ENCODE peak calls at places on chromosomes 2 and 18, in seven cellular contexts. H is upper lobe of right lung; V is body of pancreas; J is CD8-positive, alpha-beta T cell; Y is fibroblast of pulmonary artery; D is A549; C is spleen. R is an unnamed sample.

GRCh38 chr2:222861411-222862067 is 703 bp downstream of the ACSL3 start:
- DNase-seq in H (peak), V (peak), J (peak), Y (peak), D (no peak), C (peak), R (peak)

GRCh38 chr2:133092571-133092970 is 422.6 kb upstream of the LYPD1 start:
- DNase-seq in H (no peak), V (no peak), J (no peak), Y (no peak), D (no peak), C (no peak), R (no peak)

GRCh38 chr2:18473241-18473841 is 87.1 kb downstream of the RDH14 start:
- DNase-seq in H (no peak), V (peak), J (no peak), Y (peak), D (no peak), C (no peak), R (no peak)

GRCh38 chr2:214593723-214594122 is 182.9 kb downstream of the VWC2L start:
- DNase-seq in H (no peak), V (peak), J (no peak), Y (peak), D (no peak), C (no peak), R (no peak)

GRCh38 chr2:158414538-158414937 is 42.0 kb downstream of the CCDC148 start:
- DNase-seq in H (no peak), V (no peak), J (no peak), Y (peak), D (no peak), C (no peak), R (no peak)

GRCh38 chr18:13653746-13654455 is 72.5 kb downstream of the FAM210A start:
- DNase-seq in H (no peak), V (no peak), J (no peak), Y (no peak), D (no peak), C (no peak), R (no peak)

GRCh38 chr2:28453396-28453795 is 42.5 kb upstream of the PLB1 start:
- DNase-seq in H (no peak), V (no peak), J (no peak), Y (no peak), D (no peak), C (no peak), R (no peak)

GRCh38 chr2:135603543-135603942 is 72.3 kb downstream of the R3HDM1 start:
- DNase-seq in H (no peak), V (no peak), J (no peak), Y (no peak), D (no peak), C (no peak), R (no peak)

GRCh38 chr2:235546436-235546835 is 52.6 kb downstream of the AGAP1 start:
- DNase-seq in H (peak), V (no peak), J (no peak), Y (no peak), D (no peak), C (peak), R (no peak)

GRCh38 chr2:44748-45341 is 1.5 kb downstream of the FAM110C start:
- DNase-seq in H (no peak), V (peak), J (no peak), Y (no peak), D (no peak), C (no peak), R (peak)

GRCh38 chr2:157367704-157368103 is 42.1 kb upstream of the ERMN start:
- DNase-seq in H (no peak), V (no peak), J (no peak), Y (no peak), D (no peak), C (no peak), R (no peak)

GRCh38 chr2:149894226-149894625 is 306.7 kb upstream of the MMADHC start:
- DNase-seq in H (no peak), V (no peak), J (no peak), Y (no peak), D (no peak), C (no peak), R (no peak)

GRCh38 chr2:75752828-75753227 is 42.1 kb upstream of the GCFC2 start:
- DNase-seq in H (no peak), V (no peak), J (no peak), Y (no peak), D (no peak), C (no peak), R (no peak)

GRCh38 chr2:226125151-226125550 is 674.5 kb downstream of the IRS1 start:
- DNase-seq in H (no peak), V (no peak), J (no peak), Y (peak), D (no peak), C (no peak), R (no peak)

GRCh38 chr2:156892449-156893335 is 364.8 kb upstream of the GALNT5 start:
- DNase-seq in H (no peak), V (peak), J (no peak), Y (peak), D (peak), C (no peak), R (no peak)

GRCh38 chr2:41344529-41344928 is 703.3 kb upstream of the PKDCC start:
- DNase-seq in H (no peak), V (no peak), J (no peak), Y (no peak), D (no peak), C (no peak), R (no peak)

GRCh38 chr2:161063946-161064306 is 96.3 kb upstream of the TANK start:
- DNase-seq in H (no peak), V (no peak), J (no peak), Y (no peak), D (no peak), C (no peak), R (no peak)

GRCh38 chr2:28956415-28956826 is 24.7 kb upstream of the TOGARAM2 start:
- DNase-seq in H (no peak), V (peak), J (no peak), Y (peak), D (no peak), C (no peak), R (peak)

GRCh38 chr2:19312949-19313348 is 45.5 kb downstream of the OSR1 start:
- DNase-seq in H (no peak), V (peak), J (no peak), Y (peak), D (peak), C (no peak), R (no peak)

GRCh38 chr2:151251012-151251411 is 10.7 kb downstream of the RBM43 start:
- DNase-seq in H (no peak), V (no peak), J (no peak), Y (peak), D (no peak), C (no peak), R (no peak)

GRCh38 chr18:37537868-37538525 is 27.6 kb downstream of the CELF4 start:
- DNase-seq in H (peak), V (peak), J (no peak), Y (peak), D (peak), C (peak), R (peak)

GRCh38 chr2:113230531-113230930 is 48.2 kb downstream of the PAX8 start:
- DNase-seq in H (no peak), V (no peak), J (no peak), Y (no peak), D (no peak), C (no peak), R (no peak)

GRCh38 chr2:124908411-124908810 is 883.3 kb downstream of the CNTNAP5 start:
- DNase-seq in H (no peak), V (no peak), J (no peak), Y (peak), D (no peak), C (no peak), R (no peak)

GRCh38 chr2:176251928-176252327 is 17.3 kb upstream of the MTX2 start:
- DNase-seq in H (no peak), V (no peak), J (no peak), Y (no peak), D (no peak), C (no peak), R (no peak)

GRCh38 chr2:160338891-160339290 is 138.8 kb upstream of the ITGB6 start:
- DNase-seq in H (no peak), V (no peak), J (no peak), Y (peak), D (no peak), C (no peak), R (no peak)

GRCh38 chr2:232385660-232386489 is 7.3 kb downstream of the ALPP start:
- DNase-seq in H (peak), V (no peak), J (no peak), Y (peak), D (no peak), C (no peak), R (no peak)

GRCh38 chr2:185144159-185144919 is 546.0 kb downstream of the ZNF804A start:
- DNase-seq in H (peak), V (no peak), J (no peak), Y (no peak), D (no peak), C (no peak), R (no peak)

GRCh38 chr2:36902385-36903120 is 63.8 kb downstream of the STRN start:
- DNase-seq in H (no peak), V (no peak), J (no peak), Y (no peak), D (no peak), C (no peak), R (no peak)

GRCh38 chr2:83103602-83104001 is 1355.5 kb downstream of the SUCLG1 start:
- DNase-seq in H (no peak), V (no peak), J (no peak), Y (peak), D (no peak), C (no peak), R (no peak)

GRCh38 chr2:60488291-60488690 is 65.2 kb downstream of the BCL11A start:
- DNase-seq in H (no peak), V (no peak), J (no peak), Y (no peak), D (no peak), C (no peak), R (no peak)

GRCh38 chr2:46796843-46797625 is 118.6 kb downstream of the MCFD2 start:
- DNase-seq in H (no peak), V (no peak), J (no peak), Y (no peak), D (no peak), C (no peak), R (no peak)

GRCh38 chr18:45321520-45321919 is 293.8 kb upstream of the SLC14A2 start:
- DNase-seq in H (no peak), V (peak), J (no peak), Y (no peak), D (no peak), C (no peak), R (no peak)

GRCh38 chr2:43931293-43931692 is 64.5 kb downstream of the LRPPRC start:
- DNase-seq in H (no peak), V (no peak), J (no peak), Y (no peak), D (no peak), C (no peak), R (no peak)

GRCh38 chr2:152650768-152651371 is 66.4 kb downstream of the PRPF40A start:
- DNase-seq in H (no peak), V (no peak), J (no peak), Y (no peak), D (no peak), C (no peak), R (no peak)

GRCh38 chr2:151043484-151043883 is 218.2 kb downstream of the RBM43 start:
- DNase-seq in H (no peak), V (no peak), J (no peak), Y (peak), D (no peak), C (no peak), R (no peak)

GRCh38 chr2:70340921-70341765 is 39.3 kb upstream of the FAM136A start:
- DNase-seq in H (no peak), V (peak), J (peak), Y (peak), D (peak), C (no peak), R (peak)

GRCh38 chr18:34707670-34708069 is 2.4 kb upstream of the DTNA start:
- DNase-seq in H (no peak), V (peak), J (no peak), Y (peak), D (peak), C (no peak), R (no peak)

GRCh38 chr2:54524236-54524991 is 68.3 kb downstream of the SPTBN1 start:
- DNase-seq in H (no peak), V (peak), J (no peak), Y (peak), D (no peak), C (no peak), R (no peak)

GRCh38 chr2:64627860-64628841 is 25.6 kb downstream of the SERTAD2 start:
- DNase-seq in H (no peak), V (no peak), J (no peak), Y (no peak), D (no peak), C (no peak), R (no peak)

GRCh38 chr2:64629875-64630274 is 23.8 kb downstream of the SERTAD2 start:
- DNase-seq in H (no peak), V (no peak), J (no peak), Y (no peak), D (no peak), C (no peak), R (no peak)

GRCh38 chr2:64629329-64629781 is 24.4 kb downstream of the SERTAD2 start:
- DNase-seq in H (no peak), V (no peak), J (no peak), Y (no peak), D (no peak), C (no peak), R (no peak)

GRCh38 chr2:64632855-64633819 is 20.6 kb downstream of the SERTAD2 start:
- DNase-seq in H (no peak), V (no peak), J (no peak), Y (peak), D (no peak), C (no peak), R (no peak)

DNA sequence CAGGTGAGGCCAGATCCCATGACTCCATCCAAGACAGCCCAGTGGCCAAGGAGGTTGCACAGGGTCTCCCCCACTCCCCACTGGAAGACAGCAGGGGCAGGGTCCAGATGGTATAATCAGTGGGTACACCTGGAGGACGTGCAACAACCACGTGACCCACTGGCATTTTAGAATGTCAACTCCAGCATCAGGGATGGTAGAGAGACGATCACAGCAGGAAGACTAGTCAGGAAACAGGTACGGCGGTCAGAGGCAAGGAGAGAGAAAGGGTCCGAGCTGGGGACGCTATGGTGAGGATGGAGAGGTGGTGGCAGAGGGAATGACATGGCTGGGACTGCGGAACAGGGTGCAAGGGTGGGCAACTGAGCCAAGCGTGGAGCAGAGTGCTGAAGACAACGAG is 23.0 kb downstream of the SERTAD2 start:
- DNase-seq in H (no peak), V (no peak), J (no peak), Y (no peak), D (no peak), C (no peak), R (no peak)
- H3K4me3 ChIP-seq in H (no peak), V (no peak), J (no peak), Y (no peak), D (no peak), C (no peak), R (no peak)

GRCh38 chr2:74373985-74374384 is 6.1 kb downstream of the DCTN1 start:
- DNase-seq in H (no peak), V (no peak), J (no peak), Y (no peak), D (no peak), C (no peak), R (no peak)
- H3K4me3 ChIP-seq in H (no peak), V (no peak), J (no peak), Y (peak), D (no peak), C (no peak), R (no peak)

GRCh38 chr18:21242141-21243040 is at the start of gene GREB1L:
- DNase-seq in H (peak), V (peak), J (no peak), Y (peak), D (peak), C (no peak), R (peak)
- H3K4me3 ChIP-seq in H (peak), V (no peak), J (no peak), Y (peak), D (peak), C (peak), R (no peak)

GRCh38 chr2:126506786-126507185 is 149.2 kb upstream of the GYPC start:
- DNase-seq in H (no peak), V (no peak), J (no peak), Y (no peak), D (no peak), C (no peak), R (no peak)
- H3K4me3 ChIP-seq in H (no peak), V (no peak), J (no peak), Y (no peak), D (no peak), C (no peak), R (no peak)

DNA sequence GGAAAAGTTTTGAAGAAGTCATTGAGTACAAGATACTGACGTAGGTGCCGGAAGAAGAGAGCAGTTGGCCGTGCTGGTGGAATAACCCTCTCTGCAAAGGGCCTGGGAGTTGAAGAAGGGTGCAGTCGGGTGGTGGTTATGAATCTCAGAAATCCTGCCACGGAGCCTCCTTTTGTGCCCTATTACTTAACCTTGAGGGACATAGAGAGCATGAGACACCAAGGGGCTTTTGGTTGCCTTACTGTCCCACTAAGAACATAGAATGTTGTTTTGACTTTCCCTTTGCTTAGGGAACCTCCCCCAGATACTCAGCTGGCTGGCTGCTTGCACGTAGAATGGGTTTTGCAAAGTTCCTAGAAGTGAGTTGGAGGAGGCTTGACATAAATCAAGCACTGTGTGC is 1.3 kb upstream of the CD28 start:
- DNase-seq in H (no peak), V (no peak), J (no peak), Y (no peak), D (no peak), C (no peak), R (no peak)
- H3K4me3 ChIP-seq in H (no peak), V (no peak), J (peak), Y (no peak), D (no peak), C (no peak), R (no peak)

GRCh38 chr2:11495844-11496271 is 29.9 kb upstream of the E2F6 start:
- DNase-seq in H (no peak), V (no peak), J (no peak), Y (no peak), D (no peak), C (peak), R (no peak)
- H3K4me3 ChIP-seq in H (no peak), V (no peak), J (no peak), Y (no peak), D (no peak), C (no peak), R (no peak)

GRCh38 chr2:202541137-202541536 is 93.6 kb upstream of the FAM117B start:
- DNase-seq in H (no peak), V (no peak), J (no peak), Y (peak), D (no peak), C (no peak), R (no peak)
- H3K4me3 ChIP-seq in H (no peak), V (no peak), J (no peak), Y (no peak), D (no peak), C (no peak), R (no peak)

DNA sequence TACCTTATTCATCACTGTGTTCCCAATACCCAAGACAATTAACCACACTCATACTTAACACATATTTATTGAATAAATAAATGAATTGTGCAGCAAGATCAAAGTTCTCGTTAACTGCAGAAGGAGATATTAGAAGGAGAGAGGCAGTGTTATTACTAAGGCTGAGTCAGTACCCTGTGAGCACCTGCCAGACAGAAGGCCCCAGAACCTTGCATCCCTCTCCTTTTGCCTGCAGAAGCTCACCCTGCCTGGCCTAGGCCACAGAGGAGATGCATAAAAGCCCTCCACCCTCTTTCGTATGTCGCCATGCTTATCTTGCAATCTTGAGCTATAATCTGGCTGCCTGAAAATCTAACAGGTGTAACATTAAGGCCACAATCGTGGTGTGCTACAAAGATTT is 20.5 kb upstream of the RNF149 start:
- DNase-seq in H (no peak), V (no peak), J (no peak), Y (no peak), D (no peak), C (no peak), R (no peak)
- H3K4me3 ChIP-seq in H (no peak), V (no peak), J (no peak), Y (no peak), D (no peak), C (no peak), R (no peak)

DNA sequence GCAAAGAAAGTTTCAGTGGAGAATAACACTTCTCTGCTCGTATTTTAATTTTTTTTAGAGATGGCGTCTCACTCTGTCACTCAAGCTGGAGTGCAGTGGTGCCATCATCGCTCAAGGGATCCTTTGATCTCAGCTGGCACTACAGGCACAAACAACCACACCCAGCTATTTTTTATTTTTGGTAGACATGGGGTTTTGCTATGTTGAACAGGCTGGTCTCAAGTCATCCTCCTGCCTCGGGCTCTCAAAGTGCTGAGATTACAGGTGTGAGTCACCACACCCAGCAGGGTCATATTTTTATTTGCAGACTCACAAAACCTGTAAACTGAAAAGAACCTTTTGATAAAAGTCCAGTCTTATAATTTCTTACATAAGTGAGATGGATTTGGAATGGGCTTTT is 2.6 kb downstream of the TRAK2 start:
- DNase-seq in H (no peak), V (no peak), J (no peak), Y (no peak), D (no peak), C (no peak), R (peak)
- H3K4me3 ChIP-seq in H (no peak), V (no peak), J (no peak), Y (no peak), D (no peak), C (no peak), R (no peak)

DNA sequence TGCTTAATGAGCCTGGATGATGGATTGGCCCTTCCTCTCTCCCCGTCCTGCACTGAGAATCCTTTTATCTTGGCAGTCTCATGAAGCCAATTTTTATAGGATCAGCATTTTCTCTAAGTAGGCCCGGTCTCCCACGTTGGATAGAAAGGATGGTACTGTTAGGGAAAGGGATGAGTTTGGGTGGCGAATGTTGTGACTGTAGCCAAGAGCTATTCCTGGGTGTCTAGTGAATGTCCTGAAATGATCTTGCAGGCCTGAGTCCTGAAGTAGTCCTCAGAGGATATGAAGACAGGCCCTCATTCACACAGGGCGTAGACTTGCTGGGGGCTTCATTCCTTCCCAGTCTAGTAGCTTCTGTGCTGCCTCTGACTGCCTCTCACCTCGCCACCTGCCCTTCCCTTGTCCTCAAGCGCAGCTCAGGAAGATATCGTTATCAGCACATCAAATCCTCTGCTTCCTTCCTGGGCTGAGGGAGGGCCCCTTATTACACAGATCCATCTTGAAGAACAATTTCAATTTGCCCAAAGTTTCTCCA is 8.9 kb downstream of the LBH start:
- DNase-seq in H (no peak), V (no peak), J (no peak), Y (no peak), D (no peak), C (no peak), R (no peak)
- H3K4me3 ChIP-seq in H (peak), V (no peak), J (peak), Y (no peak), D (no peak), C (no peak), R (no peak)

R was measured in mucosa of descending colon.